ENCODE peak calls at places on chromosomes 4 and X, in four cellular contexts. Y is endothelial cell, F is bronchial epithelial cell, L is mesenchymal stem cell. U is an unnamed sample.

GRCh38 chr4:31290836-31291235 is 570.7 kb downstream of the PCDH7 start:
- DNase-seq in Y (no peak), F (no peak), L (no peak), U (no peak)

GRCh38 chrX:119729408-119730201 is 28.8 kb upstream of the SOWAHD start:
- DNase-seq in Y (peak; percentile 49), F (peak; percentile 52), L (peak; percentile 84), U (peak; percentile 20)

GRCh38 chrX:88378406-88378805 is 368.6 kb upstream of the CPXCR1 start:
- DNase-seq in Y (no peak), F (no peak), L (no peak), U (no peak)

GRCh38 chrX:281166-281999 is at the start of gene PLCXD1:
- DNase-seq in Y (peak; percentile 26), F (no peak), L (peak; percentile 71), U (no peak)

GRCh38 chrX:107725761-107726555 is 49.6 kb downstream of the TSC22D3 start:
- DNase-seq in Y (no peak), F (peak; percentile 56), L (peak; percentile 23), U (no peak)

GRCh38 chr4:55736605-55737183 is 82.9 kb upstream of the EXOC1L start:
- DNase-seq in Y (no peak), F (peak; percentile 41), L (no peak), U (peak; percentile 10)

GRCh38 chr4:100548209-100548579 is 30.4 kb upstream of the EMCN start:
- DNase-seq in Y (no peak), F (no peak), L (no peak), U (no peak)

GRCh38 chr4:25060179-25060578 is 29.4 kb upstream of the LGI2 start:
- DNase-seq in Y (no peak), F (no peak), L (no peak), U (no peak)

U was measured in foreskin keratinocyte.